ENCODE peak calls at places on chromosomes 6 and 20, in six cellular contexts. F is K562, Z is GM12891, E is GM12878, L is HepG2, Q is H1. Y is an unnamed sample.
A peak's percentile ranks its signal among the peaks of the same experiment; 100 is the strongest.

GRCh38 chr6:119323926-119324325 is 25.6 kb downstream of the MAN1A1 start:
- DNase-seq in F (no peak), Z (no peak), E (no peak), L (peak; percentile 43), Q (no peak), Y (no peak)

GRCh38 chr6:162750776-162751175 is 23.0 kb downstream of the PACRG start:
- DNase-seq in F (no peak), Z (no peak), E (no peak), L (peak; percentile 23), Q (no peak), Y (no peak)

GRCh38 chr20:12640255-12640654 is 368.5 kb upstream of the SPTLC3 start:
- DNase-seq in F (no peak), Z (no peak), E (no peak), L (no peak), Q (no peak), Y (no peak)

GRCh38 chr6:27295301-27296079 is 16.6 kb downstream of the POM121L2 start:
- DNase-seq in F (peak; percentile 65), Z (no peak), E (no peak), L (peak; percentile 79), Q (peak; percentile 74), Y (no peak)

GRCh38 chr6:101465871-101466270 is 72.4 kb downstream of the GRIK2 start:
- DNase-seq in F (no peak), Z (no peak), E (no peak), L (no peak), Q (no peak), Y (no peak)

GRCh38 chr20:5315807-5316187 is 957 bp downstream of the PROKR2 start:
- DNase-seq in F (no peak), Z (no peak), E (no peak), L (no peak), Q (peak; percentile 73), Y (no peak)

GRCh38 chr6:116997496-116997895 is 120.5 kb downstream of the RFX6 start:
- DNase-seq in F (no peak), Z (no peak), E (no peak), L (no peak), Q (no peak), Y (no peak)

GRCh38 chr20:43409041-43409913 is 48.4 kb upstream of the SRSF6 start:
- DNase-seq in F (peak; percentile 26), Z (no peak), E (peak; percentile 7), L (peak; percentile 50), Q (peak; percentile 63), Y (no peak)

GRCh38 chr6:133410628-133411027 is 169.5 kb downstream of the EYA4 start:
- DNase-seq in F (no peak), Z (no peak), E (no peak), L (no peak), Q (peak; percentile 50), Y (no peak)

GRCh38 chr6:116556065-116556464 is 2.5 kb downstream of the CALHM4 start:
- DNase-seq in F (no peak), Z (no peak), E (no peak), L (no peak), Q (no peak), Y (no peak)

GRCh38 chr20:31620246-31620645 is 15.2 kb downstream of the ID1 start:
- DNase-seq in F (no peak), Z (no peak), E (no peak), L (no peak), Q (no peak), Y (no peak)

GRCh38 chr6:6890400-6890858 is 217.3 kb upstream of the RREB1 start:
- DNase-seq in F (peak; percentile 47), Z (no peak), E (no peak), L (no peak), Q (peak; percentile 59), Y (no peak)

GRCh38 chr20:1215386-1216170 is 10.3 kb upstream of the RAD21L1 start:
- DNase-seq in F (peak; percentile 60), Z (no peak), E (no peak), L (no peak), Q (no peak), Y (no peak)

GRCh38 chr6:28816339-28816908 is 107.4 kb downstream of the TRIM27 start:
- DNase-seq in F (no peak), Z (no peak), E (no peak), L (no peak), Q (no peak), Y (no peak)

GRCh38 chr6:107361568-107362270 is 97.6 kb downstream of the PDSS2 start:
- DNase-seq in F (no peak), Z (no peak), E (no peak), L (peak; percentile 85), Q (no peak), Y (no peak)

GRCh38 chr20:41095110-41095969 is 42.0 kb upstream of the PLCG1 start:
- DNase-seq in F (peak; percentile 68), Z (no peak), E (no peak), L (peak; percentile 60), Q (no peak), Y (peak; percentile 17)

GRCh38 chr6:46985943-46986342 is 56.2 kb downstream of the ADGRF1 start:
- DNase-seq in F (no peak), Z (no peak), E (no peak), L (no peak), Q (no peak), Y (no peak)

GRCh38 chr20:2838847-2839671 is 1.4 kb downstream of the PCED1A start:
- DNase-seq in F (no peak), Z (no peak), E (no peak), L (no peak), Q (no peak), Y (no peak)

GRCh38 chr20:53157443-53158408 is 185.6 kb downstream of the TSHZ2 start:
- DNase-seq in F (peak; percentile 59), Z (no peak), E (no peak), L (peak; percentile 72), Q (peak; percentile 87), Y (no peak)

GRCh38 chr6:164163239-164163638 is 748.7 kb downstream of the QKI start:
- DNase-seq in F (no peak), Z (no peak), E (no peak), L (no peak), Q (no peak), Y (no peak)

GRCh38 chr20:49054032-49054643 is 8.0 kb downstream of the CSE1L start:
- DNase-seq in F (no peak), Z (no peak), E (peak; percentile 20), L (no peak), Q (no peak), Y (no peak)

GRCh38 chr6:31079656-31080261 is 32.6 kb downstream of the C6orf15 start:
- DNase-seq in F (peak; percentile 43), Z (peak; percentile 32), E (no peak), L (peak; percentile 64), Q (peak; percentile 84), Y (peak; percentile 35)

GRCh38 chr6:90811596-90812226 is 224.8 kb upstream of the MAP3K7 start:
- DNase-seq in F (no peak), Z (no peak), E (no peak), L (no peak), Q (no peak), Y (no peak)

GRCh38 chr6:72111611-72112010 is 225.3 kb downstream of the RIMS1 start:
- DNase-seq in F (no peak), Z (no peak), E (no peak), L (no peak), Q (no peak), Y (no peak)

GRCh38 chr6:15871211-15871770 is 208.5 kb upstream of the DTNBP1 start:
- DNase-seq in F (no peak), Z (no peak), E (no peak), L (no peak), Q (no peak), Y (no peak)

GRCh38 chr20:12180107-12180661 is 262.5 kb downstream of the BTBD3 start:
- DNase-seq in F (no peak), Z (no peak), E (no peak), L (no peak), Q (no peak), Y (no peak)

GRCh38 chr20:62589150-62589498 is 53.2 kb upstream of the SLCO4A1 start:
- DNase-seq in F (no peak), Z (no peak), E (no peak), L (no peak), Q (no peak), Y (no peak)

GRCh38 chr6:47334334-47334733 is 24.6 kb upstream of the TNFRSF21 start:
- DNase-seq in F (no peak), Z (no peak), E (no peak), L (no peak), Q (no peak), Y (no peak)

GRCh38 chr6:151002562-151002961 is 137.1 kb downstream of the MTHFD1L start:
- DNase-seq in F (no peak), Z (no peak), E (no peak), L (no peak), Q (no peak), Y (no peak)
- TF ChIP-seq TAF1 in F (no peak), Z (no peak), E (no peak), L (no peak), Q (no peak), Y (no peak)

GRCh38 chr6:33577106-33577535 is 3.0 kb downstream of the BAK1 start:
- DNase-seq in F (peak; percentile 58), Z (no peak), E (no peak), L (no peak), Q (no peak), Y (no peak)
- TF ChIP-seq POLR2A in F (no peak), Z (no peak), E (no peak), L (no peak), Q (no peak), Y (no peak)

DNA sequence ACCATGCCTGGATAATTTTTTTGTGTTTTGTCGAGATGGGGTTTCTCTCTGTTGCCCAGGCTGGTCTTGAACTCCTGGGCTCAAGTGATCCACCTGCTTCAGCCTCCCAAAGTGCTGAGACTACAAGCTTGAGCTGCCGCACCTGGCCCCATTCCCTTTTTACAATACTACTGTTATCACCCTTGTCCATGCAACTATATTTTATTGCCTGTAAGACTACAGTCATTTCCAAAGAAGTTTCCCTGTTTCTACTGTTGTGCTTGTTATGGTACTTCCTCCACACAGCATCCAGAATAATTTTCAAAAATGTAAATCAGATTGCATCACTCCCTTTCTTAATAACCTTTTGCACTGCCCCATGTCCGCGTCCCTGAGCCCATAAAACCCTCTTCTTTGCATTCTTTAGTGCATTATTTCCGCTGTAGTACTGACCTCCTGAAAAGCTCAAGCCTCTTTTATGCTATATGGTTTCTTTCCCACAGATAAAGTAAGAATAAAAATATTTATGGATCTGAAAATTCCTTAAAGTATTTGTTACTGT is 128.9 kb upstream of the AKIRIN2 start:
- DNase-seq in F (no peak), Z (no peak), E (no peak), L (no peak), Q (no peak), Y (no peak)
- TF ChIP-seq TAF1 in F (no peak), Z (no peak), E (no peak), L (no peak), Q (no peak), Y (no peak)

GRCh38 chr6:32127717-32128592 is at the start of gene ATF6B:
- DNase-seq in F (peak; percentile 97), Z (peak; percentile 90), E (peak; percentile 97), L (peak; percentile 100), Q (peak; percentile 91), Y (peak; percentile 95)
- TF ChIP-seq POLR2A in F (peak; percentile 85), Z (peak; percentile 84), E (peak; percentile 91), L (peak; percentile 69), Q (peak; percentile 86), Y (peak; percentile 81)

Y was measured in GM12892.